ENCODE peak calls at places on chromosomes 5 and 9, in six cellular contexts. D is HTR-8/SVneo; C is progenitor cell of endocrine pancreas; K is ureter; T is stimulated activated naive CD8-positive, alpha-beta T cell treated with anti-CD3 and anti-CD28 coated beads, Interleukin-15, Interleukin-2, amounts not matched to agents 100 U/mL and 50 U/mL, for 24 hours; I is fibroblast of lung. X is an unnamed sample.

GRCh38 chr5:88659529-88660325 is 223.3 kb downstream of the MEF2C start:
- DNase-seq in T (no peak), C (no peak), K (no peak), D (no peak), I (no peak), X (peak)

GRCh38 chr5:43017438-43017820 is 22.7 kb downstream of the ANXA2R start:
- DNase-seq in K (no peak), C (no peak), I (peak), D (no peak), T (peak), X (no peak)

GRCh38 chr9:135184158-135184557 is 96.7 kb downstream of the OLFM1 start:
- DNase-seq in K (no peak), C (no peak), I (no peak), T (no peak), D (no peak), X (no peak)

GRCh38 chr5:114243281-114243982 is 118.4 kb upstream of the KCNN2 start:
- DNase-seq in I (peak), T (no peak), K (no peak), C (no peak), D (peak), X (peak)

GRCh38 chr9:137240321-137240840 is 706 bp upstream of the TUBB4B start:
- DNase-seq in T (peak), K (no peak), I (peak), D (peak), C (no peak), X (peak)

GRCh38 chr9:106156462-106156861 is 462.1 kb downstream of the TMEM38B start:
- DNase-seq in T (no peak), I (no peak), K (no peak), C (no peak), D (no peak), X (no peak)

GRCh38 chr5:9207820-9208418 is 338.0 kb downstream of the SEMA5A start:
- DNase-seq in I (peak), T (no peak), C (no peak), K (no peak), D (peak), X (peak)

GRCh38 chr5:165630211-165630866 is 2124.9 kb downstream of the MAT2B start:
- DNase-seq in I (peak), C (peak), K (peak), T (peak), D (peak), X (peak)

GRCh38 chr9:97859346-97859745 is 6.3 kb downstream of the FOXE1 start:
- DNase-seq in C (no peak), T (no peak), K (no peak), D (no peak), I (no peak), X (no peak)

GRCh38 chr9:121156263-121156731 is 45.4 kb downstream of the RAB14 start:
- DNase-seq in D (peak), K (no peak), I (peak), C (no peak), T (no peak), X (peak)

GRCh38 chr9:111232997-111233790 is 96.8 kb downstream of the OR2K2 start:
- DNase-seq in I (peak), D (peak), T (no peak), K (no peak), C (no peak), X (peak)

GRCh38 chr5:56699588-56699987 is 115.8 kb upstream of the MAP3K1 start:
- DNase-seq in D (no peak), K (no peak), T (no peak), I (no peak), C (no peak), X (no peak)

GRCh38 chr9:35731415-35732184 is 395 bp downstream of the TLN1 start:
- DNase-seq in K (no peak), I (peak), T (no peak), D (no peak), C (no peak), X (no peak)

GRCh38 chr5:137342764-137343163 is 156.4 kb downstream of the SPOCK1 start:
- DNase-seq in D (no peak), I (no peak), C (no peak), K (no peak), T (no peak), X (peak)

GRCh38 chr9:127449332-127449966 is 1.8 kb downstream of the RPL12 start:
- DNase-seq in T (no peak), C (no peak), K (no peak), D (no peak), I (peak), X (peak)

GRCh38 chr5:161403121-161403520 is 143.4 kb downstream of the GABRB2 start:
- DNase-seq in C (no peak), K (no peak), T (no peak), I (no peak), D (no peak), X (no peak)

GRCh38 chr9:99905833-99906402 is 536 bp upstream of the STX17 start:
- DNase-seq in C (no peak), D (no peak), I (no peak), T (no peak), K (no peak), X (no peak)

X was measured in astrocyte of the hippocampus.